ENCODE peak calls at places on chromosomes 11 and 22, in five cellular contexts. One of them, this sample, is unnamed.

GRCh38 chr11:31687861-31688260 is 123.3 kb downstream of the PAX6 start:
- DNase-seq in mammary epithelial cell: no peak
- DNase-seq in tibial artery: no peak
- DNase-seq in HFFc6: no peak
- DNase-seq in neural crest cell: no peak
- DNase-seq in this sample: no peak

GRCh38 chr11:1232328-1233321 is 9.8 kb downstream of the MUC5B start:
- DNase-seq in mammary epithelial cell: no peak
- DNase-seq in neural crest cell: no peak
- DNase-seq in tibial artery: peak; percentile 57
- DNase-seq in HFFc6: no peak
- DNase-seq in this sample: no peak

GRCh38 chr11:120306519-120307242 is 18.4 kb upstream of the TLCD5 start:
- DNase-seq in neural crest cell: no peak
- DNase-seq in tibial artery: no peak
- DNase-seq in HFFc6: peak; percentile 88
- DNase-seq in mammary epithelial cell: peak; percentile 89
- DNase-seq in this sample: peak; percentile 71

GRCh38 chr11:44033411-44033850 is 14.3 kb upstream of the ACCSL start:
- DNase-seq in HFFc6: no peak
- DNase-seq in tibial artery: no peak
- DNase-seq in neural crest cell: no peak
- DNase-seq in mammary epithelial cell: no peak
- DNase-seq in this sample: no peak

GRCh38 chr11:45285931-45286632 is at the start of gene SYT13:
- DNase-seq in tibial artery: no peak
- DNase-seq in mammary epithelial cell: no peak
- DNase-seq in neural crest cell: peak; percentile 28
- DNase-seq in HFFc6: no peak
- DNase-seq in this sample: no peak

GRCh38 chr11:118909619-118910308 is 16.0 kb downstream of the BCL9L start:
- DNase-seq in HFFc6: no peak
- DNase-seq in tibial artery: no peak
- DNase-seq in mammary epithelial cell: peak; percentile 11
- DNase-seq in neural crest cell: no peak
- DNase-seq in this sample: no peak

GRCh38 chr22:37973271-37974170 is 10.8 kb downstream of the SOX10 start:
- DNase-seq in HFFc6: no peak
- DNase-seq in neural crest cell: no peak
- DNase-seq in mammary epithelial cell: no peak
- DNase-seq in tibial artery: no peak
- DNase-seq in this sample: no peak

GRCh38 chr11:92154611-92155010 is 70.0 kb upstream of the FAT3 start:
- DNase-seq in tibial artery: no peak
- DNase-seq in mammary epithelial cell: no peak
- DNase-seq in HFFc6: no peak
- DNase-seq in neural crest cell: no peak
- DNase-seq in this sample: no peak

GRCh38 chr11:100908746-100909145 is 220.9 kb downstream of the PGR start:
- DNase-seq in HFFc6: peak; percentile 79
- DNase-seq in mammary epithelial cell: peak; percentile 50
- DNase-seq in tibial artery: no peak
- DNase-seq in neural crest cell: no peak
- DNase-seq in this sample: no peak

GRCh38 chr22:16965560-16965959 is 42.5 kb downstream of the GAB4 start:
- DNase-seq in mammary epithelial cell: no peak
- DNase-seq in HFFc6: no peak
- DNase-seq in tibial artery: no peak
- DNase-seq in neural crest cell: no peak
- DNase-seq in this sample: no peak

GRCh38 chr11:83047515-83048225 is 24.0 kb downstream of the RAB30 start:
- DNase-seq in tibial artery: no peak
- DNase-seq in neural crest cell: no peak
- DNase-seq in mammary epithelial cell: no peak
- DNase-seq in HFFc6: peak; percentile 18
- DNase-seq in this sample: no peak

GRCh38 chr11:75523189-75523588 is 2.6 kb downstream of the GDPD5 start:
- DNase-seq in mammary epithelial cell: no peak
- DNase-seq in HFFc6: no peak
- DNase-seq in tibial artery: no peak
- DNase-seq in neural crest cell: no peak
- DNase-seq in this sample: no peak

GRCh38 chr22:40009953-40010751 is 15.4 kb downstream of the FAM83F start:
- DNase-seq in mammary epithelial cell: no peak
- DNase-seq in neural crest cell: no peak
- DNase-seq in tibial artery: no peak
- DNase-seq in HFFc6: no peak
- DNase-seq in this sample: no peak

GRCh38 chr11:121841487-121842167 is 274.4 kb downstream of the BLID start:
- DNase-seq in neural crest cell: no peak
- DNase-seq in mammary epithelial cell: no peak
- DNase-seq in HFFc6: peak; percentile 57
- DNase-seq in tibial artery: no peak
- DNase-seq in this sample: peak; percentile 87

GRCh38 chr11:10925149-10925926 is 67.5 kb upstream of the ZBED5 start:
- DNase-seq in tibial artery: no peak
- DNase-seq in mammary epithelial cell: no peak
- DNase-seq in HFFc6: no peak
- DNase-seq in neural crest cell: no peak
- DNase-seq in this sample: no peak

GRCh38 chr11:67615455-67616430 is 9.0 kb downstream of the NDUFV1 start:
- DNase-seq in HFFc6: no peak
- DNase-seq in mammary epithelial cell: no peak
- DNase-seq in tibial artery: no peak
- DNase-seq in neural crest cell: peak; percentile 46
- DNase-seq in this sample: no peak

GRCh38 chr11:61129608-61130523 is 27.6 kb downstream of the CD5 start:
- DNase-seq in mammary epithelial cell: peak; percentile 80
- DNase-seq in HFFc6: peak; percentile 91
- DNase-seq in tibial artery: peak; percentile 90
- DNase-seq in neural crest cell: peak; percentile 92
- DNase-seq in this sample: peak; percentile 66

GRCh38 chr11:23765862-23766261 is 731.0 kb upstream of the LUZP2 start:
- DNase-seq in tibial artery: no peak
- DNase-seq in mammary epithelial cell: no peak
- DNase-seq in neural crest cell: no peak
- DNase-seq in HFFc6: peak; percentile 40
- DNase-seq in this sample: no peak

GRCh38 chr22:44739024-44739423 is 13.4 kb upstream of the ARHGAP8 start:
- DNase-seq in neural crest cell: no peak
- DNase-seq in HFFc6: no peak
- DNase-seq in mammary epithelial cell: no peak
- DNase-seq in tibial artery: no peak
- DNase-seq in this sample: no peak

GRCh38 chr11:117315285-117316196 is 515 bp downstream of the BACE1 start:
- DNase-seq in neural crest cell: no peak
- DNase-seq in mammary epithelial cell: no peak
- DNase-seq in HFFc6: no peak
- DNase-seq in tibial artery: no peak
- DNase-seq in this sample: no peak

GRCh38 chr11:75346912-75347647 is 4.4 kb downstream of the ARRB1 start:
- DNase-seq in tibial artery: peak; percentile 77
- DNase-seq in neural crest cell: no peak
- DNase-seq in HFFc6: peak; percentile 30
- DNase-seq in mammary epithelial cell: no peak
- DNase-seq in this sample: no peak

GRCh38 chr11:114309517-114309916 is 13.3 kb downstream of the NNMT start:
- DNase-seq in neural crest cell: no peak
- DNase-seq in tibial artery: no peak
- DNase-seq in mammary epithelial cell: no peak
- DNase-seq in HFFc6: no peak
- DNase-seq in this sample: no peak

GRCh38 chr11:69127091-69127850 is 28.5 kb upstream of the SMIM38 start:
- DNase-seq in tibial artery: peak; percentile 72
- DNase-seq in neural crest cell: no peak
- DNase-seq in HFFc6: no peak
- DNase-seq in mammary epithelial cell: no peak
- DNase-seq in this sample: no peak

GRCh38 chr11:121563900-121564822 is 111.4 kb upstream of the SORL1-AS1 start:
- DNase-seq in tibial artery: no peak
- DNase-seq in neural crest cell: no peak
- DNase-seq in mammary epithelial cell: no peak
- DNase-seq in HFFc6: no peak
- DNase-seq in this sample: no peak

GRCh38 chr22:32801436-32802290 is at the start of gene TIMP3:
- DNase-seq in HFFc6: peak; percentile 84
- DNase-seq in neural crest cell: peak; percentile 67
- DNase-seq in mammary epithelial cell: peak; percentile 66
- DNase-seq in tibial artery: peak; percentile 95
- DNase-seq in this sample: no peak

DNA sequence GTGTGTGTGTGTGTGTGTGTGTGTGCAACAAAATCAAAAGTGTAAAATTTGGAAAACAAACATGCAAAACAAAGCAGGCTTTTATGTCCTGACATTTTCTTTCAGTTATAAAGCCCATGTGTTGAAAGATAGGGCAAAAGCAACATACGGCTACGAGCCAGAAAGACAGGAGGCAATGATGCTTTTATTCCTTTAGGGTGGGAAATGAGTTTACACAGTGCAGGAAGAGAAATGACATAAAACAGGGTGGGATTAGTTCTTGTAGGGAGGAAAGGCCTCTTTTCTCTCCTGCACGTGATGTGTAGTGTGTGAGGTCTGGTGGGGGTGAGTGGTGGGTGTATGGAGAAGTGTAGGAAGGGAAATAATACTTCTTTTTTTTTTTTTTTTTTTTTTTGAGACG is 29.4 kb downstream of the IL18 start:
- DNase-seq in tibial artery: no peak
- DNase-seq in mammary epithelial cell: no peak
- DNase-seq in neural crest cell: no peak
- DNase-seq in HFFc6: no peak
- DNase-seq in this sample: no peak
- TF ChIP-seq CTCF in tibial artery: no peak
- TF ChIP-seq CTCF in mammary epithelial cell: no peak
- TF ChIP-seq CTCF in neural crest cell: no peak
- TF ChIP-seq CTCF in HFFc6: no peak
- TF ChIP-seq CTCF in this sample: no peak

GRCh38 chr22:46115755-46116490 is 34.4 kb upstream of the PPARA start:
- DNase-seq in neural crest cell: no peak
- DNase-seq in HFFc6: no peak
- DNase-seq in tibial artery: peak; percentile 78
- DNase-seq in mammary epithelial cell: no peak
- DNase-seq in this sample: no peak

GRCh38 chr22:46115388-46115678 is 35.0 kb upstream of the PPARA start:
- DNase-seq in mammary epithelial cell: no peak
- DNase-seq in tibial artery: no peak
- DNase-seq in HFFc6: no peak
- DNase-seq in neural crest cell: no peak
- DNase-seq in this sample: no peak

GRCh38 chr22:46113110-46113909 is 37.0 kb upstream of the PPARA start:
- DNase-seq in tibial artery: no peak
- DNase-seq in neural crest cell: no peak
- DNase-seq in HFFc6: no peak
- DNase-seq in mammary epithelial cell: no peak
- DNase-seq in this sample: no peak

GRCh38 chr22:46113910-46114517 is 36.3 kb upstream of the PPARA start:
- DNase-seq in neural crest cell: no peak
- DNase-seq in HFFc6: no peak
- DNase-seq in tibial artery: peak; percentile 90
- DNase-seq in mammary epithelial cell: no peak
- DNase-seq in this sample: no peak

GRCh38 chr22:46114518-46115387 is 35.6 kb upstream of the PPARA start:
- DNase-seq in neural crest cell: no peak
- DNase-seq in tibial artery: peak; percentile 79
- DNase-seq in mammary epithelial cell: no peak
- DNase-seq in HFFc6: no peak
- DNase-seq in this sample: no peak
- TF ChIP-seq CTCF in neural crest cell: no peak
- TF ChIP-seq CTCF in tibial artery: peak; percentile 14
- TF ChIP-seq CTCF in mammary epithelial cell: no peak
- TF ChIP-seq CTCF in HFFc6: no peak
- TF ChIP-seq CTCF in this sample: peak; percentile 7

DNA sequence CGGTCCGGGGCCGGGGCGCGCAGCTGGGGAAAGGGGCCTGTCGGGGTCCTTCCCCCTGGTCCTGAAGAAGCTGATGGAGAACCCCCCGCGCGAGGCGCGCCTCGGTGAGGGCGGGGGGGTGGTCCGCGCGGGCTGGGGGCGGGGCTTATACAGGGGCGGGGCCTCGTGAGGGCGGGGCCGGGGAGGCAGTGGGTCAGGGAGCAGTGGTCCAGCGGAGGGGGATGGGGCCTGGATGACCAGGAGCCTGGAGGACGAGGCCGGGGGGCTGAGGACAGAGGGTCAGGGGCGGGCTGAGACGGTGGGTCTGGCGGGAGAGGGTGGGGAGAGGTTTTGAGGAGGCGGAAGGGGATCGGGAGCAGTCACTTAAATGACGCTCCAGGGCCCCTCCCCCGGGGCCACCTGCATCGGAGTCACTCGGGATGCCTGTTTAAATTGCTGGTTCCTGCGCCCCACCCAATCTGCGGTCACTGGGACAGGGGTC is 396 bp downstream of the TEF start:
- DNase-seq in tibial artery: peak; percentile 91
- DNase-seq in neural crest cell: peak; percentile 69
- DNase-seq in HFFc6: no peak
- DNase-seq in mammary epithelial cell: peak; percentile 9
- DNase-seq in this sample: no peak
- TF ChIP-seq CTCF in tibial artery: no peak
- TF ChIP-seq CTCF in neural crest cell: no peak
- TF ChIP-seq CTCF in HFFc6: no peak
- TF ChIP-seq CTCF in mammary epithelial cell: no peak
- TF ChIP-seq CTCF in this sample: no peak

DNA sequence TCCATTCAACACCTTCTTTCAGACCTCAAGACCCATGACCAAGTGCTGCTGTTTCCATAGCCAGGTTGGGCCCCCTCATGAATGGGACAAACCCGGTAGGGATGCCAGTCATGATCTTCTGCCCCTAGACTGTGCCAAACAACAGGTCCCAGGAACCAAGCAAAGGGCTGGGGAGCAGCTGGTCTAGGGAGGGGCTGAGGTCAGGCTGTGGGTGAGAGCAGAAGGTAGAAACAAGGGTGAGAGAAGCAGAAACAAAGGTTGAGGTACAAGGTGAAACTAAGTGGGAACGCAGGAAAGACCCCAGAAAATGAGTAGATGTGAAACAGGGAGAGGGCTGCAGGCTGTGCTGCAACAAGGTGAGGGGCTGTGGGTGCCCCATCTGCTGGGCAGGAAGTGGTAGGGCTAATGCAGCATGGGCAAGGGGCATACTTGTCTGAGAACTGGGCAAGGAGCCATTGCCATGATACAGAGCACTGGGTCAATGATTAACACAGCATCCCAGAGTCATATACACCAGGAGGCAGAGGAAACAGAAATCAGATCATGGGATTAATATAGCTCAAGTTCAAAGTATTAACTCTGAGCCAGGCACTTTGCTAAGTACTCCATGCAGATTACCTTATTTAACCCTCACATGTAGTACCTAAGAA is 45.9 kb downstream of the SLC1A2 start:
- DNase-seq in tibial artery: no peak
- DNase-seq in mammary epithelial cell: no peak
- DNase-seq in HFFc6: no peak
- DNase-seq in neural crest cell: no peak
- DNase-seq in this sample: no peak
- TF ChIP-seq CTCF in tibial artery: no peak
- TF ChIP-seq CTCF in mammary epithelial cell: no peak
- TF ChIP-seq CTCF in HFFc6: peak; percentile 36
- TF ChIP-seq CTCF in neural crest cell: no peak
- TF ChIP-seq CTCF in this sample: no peak